ENCODE peak calls at places on chromosomes 7 and 10, in seven cellular contexts. X is K562, M is A549, F is tibial nerve, Y is sigmoid colon, N is transverse colon, A is H1. B is an unnamed sample.

GRCh38 chr7:36663481-36663880 is 60.8 kb downstream of the AOAH start:
- DNase-seq in M (no peak), X (no peak), N (no peak), Y (no peak), A (no peak), F (no peak), B (no peak)

GRCh38 chr10:100808851-100809250 is 63.5 kb downstream of the PAX2 start:
- DNase-seq in X (no peak), N (no peak), F (no peak), A (no peak), M (no peak), Y (no peak), B (no peak)

GRCh38 chr10:103534621-103535498 is 41.4 kb downstream of the NEURL1 start:
- DNase-seq in A (no peak), M (no peak), F (no peak), Y (no peak), X (no peak), N (no peak), B (no peak)

GRCh38 chr10:23253780-23254179 is 61.7 kb downstream of the PTF1A start:
- DNase-seq in M (no peak), Y (no peak), F (no peak), A (no peak), X (no peak), N (no peak), B (no peak)

GRCh38 chr7:95501261-95501816 is 15.6 kb downstream of the ASB4 start:
- DNase-seq in F (no peak), M (no peak), A (no peak), Y (no peak), N (no peak), X (no peak), B (no peak)

GRCh38 chr7:125316451-125316850 is 386.8 kb upstream of the POT1 start:
- DNase-seq in M (peak), Y (no peak), N (no peak), X (peak), F (no peak), A (peak), B (no peak)

GRCh38 chr10:109963439-109963838 is 40.1 kb upstream of the XPNPEP1 start:
- DNase-seq in N (no peak), X (no peak), Y (no peak), M (no peak), F (no peak), A (no peak), B (no peak)

GRCh38 chr10:33876547-33877400 is 542.3 kb upstream of the NRP1 start:
- DNase-seq in F (no peak), N (peak), A (no peak), M (peak), Y (no peak), X (no peak), B (no peak)

GRCh38 chr7:155216475-155217272 is 81.0 kb upstream of the INSIG1 start:
- DNase-seq in N (no peak), Y (peak), M (no peak), X (peak), A (no peak), F (no peak), B (no peak)

GRCh38 chr7:51878869-51879268 is 562.3 kb upstream of the COBL start:
- DNase-seq in F (no peak), Y (no peak), M (no peak), N (no peak), X (no peak), A (no peak), B (no peak)

GRCh38 chr7:150903627-150904026 is 51.3 kb downstream of the AOC1 start:
- DNase-seq in N (peak), A (no peak), F (no peak), X (no peak), M (peak), Y (peak), B (no peak)

GRCh38 chr7:142469653-142470335 is 211.9 kb upstream of the PRSS58 start:
- DNase-seq in Y (no peak), F (no peak), N (no peak), A (no peak), X (no peak), M (no peak), B (no peak)

GRCh38 chr7:95772298-95772770 is at the start of gene DYNC1I1:
- DNase-seq in X (peak), A (no peak), M (peak), N (peak), Y (peak), F (peak), B (peak)

GRCh38 chr7:150357277-150357676 is 11.3 kb upstream of the REPIN1 start:
- DNase-seq in N (no peak), F (no peak), A (no peak), Y (peak), X (no peak), M (no peak), B (no peak)

GRCh38 chr10:109966961-109967738 is 40.6 kb upstream of the ADD3 start:
- DNase-seq in N (no peak), X (no peak), A (no peak), Y (no peak), F (no peak), M (peak), B (no peak)

GRCh38 chr10:22183771-22184466 is 33.9 kb downstream of the EBLN1 start:
- DNase-seq in A (no peak), F (no peak), N (no peak), X (no peak), Y (no peak), M (no peak), B (no peak)

GRCh38 chr7:55111007-55111406 is 92.2 kb downstream of the EGFR start:
- DNase-seq in X (no peak), Y (no peak), M (no peak), A (no peak), N (no peak), F (no peak), B (no peak)

GRCh38 chr10:95276367-95277200 is 14.2 kb downstream of the PDLIM1 start:
- DNase-seq in M (no peak), N (peak), A (no peak), Y (no peak), F (no peak), X (peak), B (no peak)

GRCh38 chr7:41010418-41010817 is 692.5 kb downstream of the INHBA start:
- DNase-seq in M (no peak), A (no peak), Y (peak), F (no peak), N (no peak), X (no peak), B (no peak)

GRCh38 chr7:22270371-22270770 is 86.6 kb downstream of the RAPGEF5 start:
- DNase-seq in Y (no peak), F (no peak), M (no peak), N (no peak), X (no peak), A (no peak), B (no peak)

GRCh38 chr10:87674963-87675362 is 15.3 kb downstream of the PAPSS2 start:
- DNase-seq in N (no peak), M (no peak), F (no peak), X (no peak), Y (no peak), A (no peak), B (no peak)

GRCh38 chr7:112080974-112081373 is 125.2 kb downstream of the DOCK4 start:
- DNase-seq in X (no peak), N (no peak), M (peak), A (no peak), Y (no peak), F (no peak), B (no peak)

GRCh38 chr7:1851731-1852531 is 181.9 kb downstream of the ELFN1 start:
- DNase-seq in Y (peak), M (no peak), X (no peak), N (no peak), F (no peak), A (no peak), B (peak)

GRCh38 chr10:11180228-11180627 is 162.6 kb downstream of the CELF2 start:
- DNase-seq in A (no peak), N (peak), X (peak), M (no peak), Y (no peak), F (no peak), B (no peak)

GRCh38 chr7:139762886-139763285 is 14.9 kb downstream of the HIPK2 start:
- DNase-seq in A (no peak), X (no peak), Y (no peak), M (no peak), N (no peak), F (no peak), B (no peak)
- TF ChIP-seq POLR2A in A (no peak), X (no peak), Y (no peak), M (no peak), N (no peak), F (no peak), B (no peak)

DNA sequence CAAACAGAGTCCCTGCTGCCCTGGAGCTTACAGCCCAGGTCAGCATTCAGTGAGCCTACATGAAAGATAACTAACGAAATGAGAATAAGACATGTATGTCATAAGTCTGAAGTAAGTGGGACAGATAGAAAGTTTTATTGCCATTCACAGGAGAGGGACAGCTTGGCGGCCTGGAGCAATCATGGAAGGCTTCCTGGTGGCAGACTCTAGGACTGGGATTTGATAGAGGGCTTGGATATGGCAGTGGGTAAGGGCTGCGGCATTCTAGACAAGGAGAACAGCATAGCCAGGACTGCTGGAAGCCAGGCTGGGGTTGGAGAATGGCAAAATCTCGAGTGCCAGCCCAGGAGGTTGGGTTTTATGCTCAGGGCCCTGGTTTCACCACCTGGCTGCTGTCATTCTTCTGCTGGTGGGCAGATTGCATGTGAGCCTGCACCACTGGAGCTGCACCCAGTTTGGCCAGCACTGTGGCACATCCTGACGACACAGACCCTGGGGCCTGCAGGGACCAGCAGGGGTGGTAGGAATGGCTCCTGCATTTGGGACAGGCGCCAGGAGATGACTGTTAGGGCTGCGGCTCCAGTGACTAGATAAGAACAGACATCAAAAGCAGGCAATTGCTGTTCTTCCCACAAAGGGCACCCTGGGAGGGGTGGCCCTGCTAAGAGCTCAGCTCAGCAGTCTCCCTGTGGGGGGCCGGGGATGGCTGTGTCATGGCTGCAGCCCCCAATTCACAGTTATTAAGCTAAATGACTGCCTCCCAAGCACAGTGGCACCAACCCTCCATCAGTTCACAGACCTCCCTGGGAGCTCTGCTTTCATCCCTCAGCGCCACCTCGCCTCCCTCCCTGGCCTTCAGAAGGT is 161.1 kb downstream of the RPS24 start:
- DNase-seq in M (no peak), F (no peak), N (no peak), Y (no peak), X (no peak), A (no peak), B (no peak)
- TF ChIP-seq EP300 in M (no peak), F (no peak), N (no peak), Y (no peak), X (no peak), A (no peak), B (no peak)

DNA sequence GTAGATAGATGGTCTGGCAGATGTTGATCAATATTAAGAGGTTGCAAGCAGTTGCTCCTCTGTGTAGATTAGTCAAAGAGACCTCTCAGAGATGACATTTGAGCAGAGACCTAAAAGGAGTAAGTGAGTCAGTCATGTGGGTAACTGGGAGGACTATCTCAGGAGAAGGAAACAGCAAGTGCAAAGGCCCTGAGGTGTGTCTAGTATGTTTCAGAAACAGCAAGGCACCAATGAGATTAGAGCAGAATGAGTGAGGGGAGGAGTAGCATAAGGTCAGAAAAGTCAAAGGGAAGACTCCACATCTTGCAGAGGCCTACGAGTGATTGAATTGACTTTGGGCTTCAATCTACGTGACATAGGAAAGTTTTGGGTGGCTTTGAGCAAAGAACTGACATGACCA is 89.8 kb upstream of the COL1A2 start:
- DNase-seq in N (no peak), F (no peak), Y (no peak), X (no peak), M (no peak), A (no peak), B (no peak)
- H3K4me3 ChIP-seq in N (no peak), F (no peak), Y (no peak), X (no peak), M (no peak), A (no peak), B (no peak)

GRCh38 chr10:97445722-97446639 is at the start of the genes EXOSC1 and ZDHHC16:
- DNase-seq in M (peak), N (peak), X (peak), F (peak), A (peak), Y (peak), B (peak)
- TF ChIP-seq POLR2A in M (peak), N (peak), X (peak), F (peak), A (peak), Y (no peak), B (peak)

GRCh38 chr7:133828906-133829305 is 298.2 kb upstream of the LRGUK start:
- DNase-seq in X (no peak), N (no peak), F (no peak), A (no peak), M (no peak), Y (no peak), B (no peak)

GRCh38 chr7:133827707-133828580 is 299.2 kb upstream of the LRGUK start:
- DNase-seq in M (no peak), F (no peak), X (no peak), N (no peak), A (no peak), Y (no peak), B (no peak)

GRCh38 chr7:133824123-133824522 is 303.0 kb upstream of the LRGUK start:
- DNase-seq in X (no peak), M (no peak), Y (no peak), A (no peak), N (no peak), F (no peak), B (no peak)

GRCh38 chr7:133830081-133830480 is 297.1 kb upstream of the LRGUK start:
- DNase-seq in N (no peak), M (no peak), A (no peak), X (peak), F (no peak), Y (no peak), B (no peak)

GRCh38 chr7:133829336-133829897 is 297.7 kb upstream of the LRGUK start:
- DNase-seq in A (no peak), N (no peak), M (no peak), F (no peak), X (peak), Y (no peak), B (no peak)
- TF ChIP-seq EP300 in A (no peak), N (no peak), M (no peak), F (no peak), X (no peak), Y (no peak), B (no peak)

GRCh38 chr10:84077728-84078127 is 61.6 kb upstream of the GHITM start:
- DNase-seq in M (no peak), A (no peak), F (no peak), N (no peak), Y (no peak), X (no peak), B (no peak)
- H3K4me3 ChIP-seq in M (no peak), A (no peak), F (no peak), N (no peak), Y (no peak), X (no peak), B (no peak)

GRCh38 chr7:149027055-149027454 is 1.2 kb downstream of the PDIA4 start:
- DNase-seq in F (no peak), N (no peak), X (no peak), M (no peak), A (no peak), Y (no peak), B (no peak)
- TF ChIP-seq POLR2A in F (no peak), N (no peak), X (no peak), M (no peak), A (no peak), Y (no peak), B (no peak)

GRCh38 chr7:106218546-106218945 is 66.2 kb downstream of the NAMPT start:
- DNase-seq in F (no peak), M (no peak), A (no peak), X (no peak), N (no peak), Y (no peak), B (no peak)

GRCh38 chr7:106219170-106219569 is 65.6 kb downstream of the NAMPT start:
- DNase-seq in N (no peak), F (no peak), A (no peak), M (no peak), Y (no peak), X (no peak), B (no peak)

GRCh38 chr7:106216517-106217088 is 68.2 kb downstream of the NAMPT start:
- DNase-seq in Y (peak), F (no peak), X (peak), N (peak), M (peak), A (no peak), B (no peak)

GRCh38 chr7:106215868-106216516 is 68.8 kb downstream of the NAMPT start:
- DNase-seq in M (no peak), N (no peak), Y (no peak), X (no peak), A (no peak), F (no peak), B (no peak)

GRCh38 chr7:106217089-106217542 is 67.7 kb downstream of the NAMPT start:
- DNase-seq in Y (peak), X (peak), F (peak), M (peak), A (no peak), N (peak), B (peak)
- TF ChIP-seq EP300 in Y (peak), X (no peak), F (peak), M (no peak), A (no peak), N (peak), B (peak)

B was measured in ovary.